ENCODE peak calls at places on chromosomes 16 and 17, in nine cellular contexts. One of them, this sample, is unnamed.

GRCh38 chr17:61015966-61016365 is 338.3 kb downstream of the BCAS3 start:
- DNase-seq in effector memory CD4-positive, alpha-beta T cell: no peak
- DNase-seq in tibial nerve: no peak
- DNase-seq in endodermal cell: no peak
- DNase-seq in fibroblast of lung: peak; percentile 57
- DNase-seq in mammary epithelial cell: no peak
- DNase-seq in breast epithelium: no peak
- DNase-seq in CD8-positive, alpha-beta memory T cell: no peak
- DNase-seq in upper lobe of left lung: no peak
- DNase-seq in this sample: no peak

GRCh38 chr16:31215287-31216115 is 1.4 kb downstream of the PYDC1 start:
- DNase-seq in effector memory CD4-positive, alpha-beta T cell: no peak
- DNase-seq in tibial nerve: no peak
- DNase-seq in endodermal cell: peak; percentile 95
- DNase-seq in fibroblast of lung: peak; percentile 40
- DNase-seq in mammary epithelial cell: peak; percentile 53
- DNase-seq in breast epithelium: no peak
- DNase-seq in CD8-positive, alpha-beta memory T cell: no peak
- DNase-seq in upper lobe of left lung: peak; percentile 68
- DNase-seq in this sample: peak; percentile 86

GRCh38 chr16:46620265-46621005 is 744 bp downstream of the SHCBP1 start:
- DNase-seq in effector memory CD4-positive, alpha-beta T cell: no peak
- DNase-seq in tibial nerve: no peak
- DNase-seq in endodermal cell: no peak
- DNase-seq in fibroblast of lung: no peak
- DNase-seq in mammary epithelial cell: peak; percentile 17
- DNase-seq in breast epithelium: no peak
- DNase-seq in CD8-positive, alpha-beta memory T cell: no peak
- DNase-seq in upper lobe of left lung: no peak
- DNase-seq in this sample: no peak

GRCh38 chr16:27189335-27189972 is 13.9 kb upstream of the KDM8 start:
- DNase-seq in effector memory CD4-positive, alpha-beta T cell: no peak
- DNase-seq in tibial nerve: no peak
- DNase-seq in endodermal cell: peak; percentile 88
- DNase-seq in fibroblast of lung: no peak
- DNase-seq in mammary epithelial cell: no peak
- DNase-seq in breast epithelium: no peak
- DNase-seq in CD8-positive, alpha-beta memory T cell: no peak
- DNase-seq in upper lobe of left lung: no peak
- DNase-seq in this sample: no peak

GRCh38 chr16:54926166-54926838 is 4.4 kb upstream of the IRX5 start:
- DNase-seq in effector memory CD4-positive, alpha-beta T cell: no peak
- DNase-seq in tibial nerve: no peak
- DNase-seq in endodermal cell: no peak
- DNase-seq in fibroblast of lung: no peak
- DNase-seq in mammary epithelial cell: peak; percentile 79
- DNase-seq in breast epithelium: no peak
- DNase-seq in CD8-positive, alpha-beta memory T cell: no peak
- DNase-seq in upper lobe of left lung: no peak
- DNase-seq in this sample: no peak

GRCh38 chr17:10001296-10001904 is 96.3 kb upstream of the RCVRN start:
- DNase-seq in effector memory CD4-positive, alpha-beta T cell: no peak
- DNase-seq in tibial nerve: no peak
- DNase-seq in endodermal cell: peak; percentile 44
- DNase-seq in fibroblast of lung: no peak
- DNase-seq in mammary epithelial cell: no peak
- DNase-seq in breast epithelium: no peak
- DNase-seq in CD8-positive, alpha-beta memory T cell: no peak
- DNase-seq in upper lobe of left lung: no peak
- DNase-seq in this sample: no peak

GRCh38 chr16:67237396-67238277 is 9.6 kb downstream of the FHOD1 start:
- DNase-seq in effector memory CD4-positive, alpha-beta T cell: no peak
- DNase-seq in tibial nerve: no peak
- DNase-seq in endodermal cell: no peak
- DNase-seq in fibroblast of lung: no peak
- DNase-seq in mammary epithelial cell: no peak
- DNase-seq in breast epithelium: no peak
- DNase-seq in CD8-positive, alpha-beta memory T cell: no peak
- DNase-seq in upper lobe of left lung: no peak
- DNase-seq in this sample: no peak

GRCh38 chr16:17773698-17774101 is 302.9 kb upstream of the XYLT1 start:
- DNase-seq in effector memory CD4-positive, alpha-beta T cell: no peak
- DNase-seq in tibial nerve: peak; percentile 12
- DNase-seq in endodermal cell: no peak
- DNase-seq in fibroblast of lung: peak; percentile 28
- DNase-seq in mammary epithelial cell: no peak
- DNase-seq in breast epithelium: no peak
- DNase-seq in CD8-positive, alpha-beta memory T cell: no peak
- DNase-seq in upper lobe of left lung: no peak
- DNase-seq in this sample: no peak

GRCh38 chr17:59311051-59311468 is 20.4 kb upstream of the YPEL2 start:
- DNase-seq in effector memory CD4-positive, alpha-beta T cell: no peak
- DNase-seq in tibial nerve: peak; percentile 61
- DNase-seq in endodermal cell: peak; percentile 83
- DNase-seq in fibroblast of lung: peak; percentile 69
- DNase-seq in mammary epithelial cell: peak; percentile 37
- DNase-seq in breast epithelium: no peak
- DNase-seq in CD8-positive, alpha-beta memory T cell: no peak
- DNase-seq in upper lobe of left lung: peak; percentile 32
- DNase-seq in this sample: peak; percentile 33

GRCh38 chr16:4327782-4328579 is 12.1 kb downstream of the GLIS2 start:
- DNase-seq in effector memory CD4-positive, alpha-beta T cell: peak; percentile 12
- DNase-seq in tibial nerve: peak; percentile 62
- DNase-seq in endodermal cell: peak; percentile 95
- DNase-seq in fibroblast of lung: peak; percentile 80
- DNase-seq in mammary epithelial cell: peak; percentile 40
- DNase-seq in breast epithelium: peak; percentile 84
- DNase-seq in CD8-positive, alpha-beta memory T cell: no peak
- DNase-seq in upper lobe of left lung: peak; percentile 88
- DNase-seq in this sample: no peak

GRCh38 chr17:77708049-77708448 is 250.5 kb upstream of the TNRC6C start:
- DNase-seq in effector memory CD4-positive, alpha-beta T cell: no peak
- DNase-seq in tibial nerve: no peak
- DNase-seq in endodermal cell: peak; percentile 16
- DNase-seq in fibroblast of lung: no peak
- DNase-seq in mammary epithelial cell: no peak
- DNase-seq in breast epithelium: no peak
- DNase-seq in CD8-positive, alpha-beta memory T cell: no peak
- DNase-seq in upper lobe of left lung: no peak
- DNase-seq in this sample: no peak

GRCh38 chr17:45170976-45171337 is 9.3 kb downstream of the HEXIM2 start:
- DNase-seq in effector memory CD4-positive, alpha-beta T cell: no peak
- DNase-seq in tibial nerve: peak; percentile 68
- DNase-seq in endodermal cell: peak; percentile 63
- DNase-seq in fibroblast of lung: peak; percentile 86
- DNase-seq in mammary epithelial cell: peak; percentile 99
- DNase-seq in breast epithelium: peak; percentile 82
- DNase-seq in CD8-positive, alpha-beta memory T cell: no peak
- DNase-seq in upper lobe of left lung: peak; percentile 55
- DNase-seq in this sample: no peak

GRCh38 chr16:2520784-2521577 is 810 bp downstream of the AMDHD2 start:
- DNase-seq in effector memory CD4-positive, alpha-beta T cell: peak; percentile 72
- DNase-seq in tibial nerve: no peak
- DNase-seq in endodermal cell: peak; percentile 70
- DNase-seq in fibroblast of lung: no peak
- DNase-seq in mammary epithelial cell: no peak
- DNase-seq in breast epithelium: no peak
- DNase-seq in CD8-positive, alpha-beta memory T cell: peak; percentile 74
- DNase-seq in upper lobe of left lung: peak; percentile 61
- DNase-seq in this sample: no peak

GRCh38 chr17:320139-320538 is 32.5 kb downstream of the RPH3AL start:
- DNase-seq in effector memory CD4-positive, alpha-beta T cell: no peak
- DNase-seq in tibial nerve: no peak
- DNase-seq in endodermal cell: no peak
- DNase-seq in fibroblast of lung: peak; percentile 4
- DNase-seq in mammary epithelial cell: no peak
- DNase-seq in breast epithelium: no peak
- DNase-seq in CD8-positive, alpha-beta memory T cell: no peak
- DNase-seq in upper lobe of left lung: no peak
- DNase-seq in this sample: no peak

GRCh38 chr16:26668026-26668425 is 398.7 kb upstream of the C16orf82 start:
- DNase-seq in effector memory CD4-positive, alpha-beta T cell: no peak
- DNase-seq in tibial nerve: no peak
- DNase-seq in endodermal cell: no peak
- DNase-seq in fibroblast of lung: no peak
- DNase-seq in mammary epithelial cell: no peak
- DNase-seq in breast epithelium: no peak
- DNase-seq in CD8-positive, alpha-beta memory T cell: no peak
- DNase-seq in upper lobe of left lung: no peak
- DNase-seq in this sample: no peak

GRCh38 chr16:46975908-46976470 is 2.5 kb upstream of the DNAJA2 start:
- DNase-seq in effector memory CD4-positive, alpha-beta T cell: no peak
- DNase-seq in tibial nerve: no peak
- DNase-seq in endodermal cell: no peak
- DNase-seq in fibroblast of lung: no peak
- DNase-seq in mammary epithelial cell: no peak
- DNase-seq in breast epithelium: no peak
- DNase-seq in CD8-positive, alpha-beta memory T cell: no peak
- DNase-seq in upper lobe of left lung: no peak
- DNase-seq in this sample: no peak

GRCh38 chr16:49660647-49661046 is 195.3 kb downstream of the ZNF423 start:
- DNase-seq in effector memory CD4-positive, alpha-beta T cell: no peak
- DNase-seq in tibial nerve: no peak
- DNase-seq in endodermal cell: no peak
- DNase-seq in fibroblast of lung: no peak
- DNase-seq in mammary epithelial cell: no peak
- DNase-seq in breast epithelium: no peak
- DNase-seq in CD8-positive, alpha-beta memory T cell: no peak
- DNase-seq in upper lobe of left lung: no peak
- DNase-seq in this sample: no peak

GRCh38 chr16:84851192-84852127 is 31.7 kb downstream of the CRISPLD2 start:
- DNase-seq in effector memory CD4-positive, alpha-beta T cell: no peak
- DNase-seq in tibial nerve: no peak
- DNase-seq in endodermal cell: no peak
- DNase-seq in fibroblast of lung: peak; percentile 96
- DNase-seq in mammary epithelial cell: peak; percentile 93
- DNase-seq in breast epithelium: peak; percentile 87
- DNase-seq in CD8-positive, alpha-beta memory T cell: no peak
- DNase-seq in upper lobe of left lung: peak; percentile 50
- DNase-seq in this sample: no peak

GRCh38 chr16:67055712-67056487 is 27.0 kb downstream of the CBFB start:
- DNase-seq in effector memory CD4-positive, alpha-beta T cell: no peak
- DNase-seq in tibial nerve: no peak
- DNase-seq in endodermal cell: no peak
- DNase-seq in fibroblast of lung: peak; percentile 89
- DNase-seq in mammary epithelial cell: peak; percentile 97
- DNase-seq in breast epithelium: no peak
- DNase-seq in CD8-positive, alpha-beta memory T cell: no peak
- DNase-seq in upper lobe of left lung: no peak
- DNase-seq in this sample: no peak

GRCh38 chr17:67765623-67766022 is 47.9 kb downstream of the NOL11 start:
- DNase-seq in effector memory CD4-positive, alpha-beta T cell: no peak
- DNase-seq in tibial nerve: no peak
- DNase-seq in endodermal cell: no peak
- DNase-seq in fibroblast of lung: no peak
- DNase-seq in mammary epithelial cell: no peak
- DNase-seq in breast epithelium: no peak
- DNase-seq in CD8-positive, alpha-beta memory T cell: no peak
- DNase-seq in upper lobe of left lung: no peak
- DNase-seq in this sample: no peak

GRCh38 chr17:77363821-77364361 is 223.1 kb downstream of the SEC14L1 start:
- DNase-seq in effector memory CD4-positive, alpha-beta T cell: no peak
- DNase-seq in tibial nerve: no peak
- DNase-seq in endodermal cell: peak; percentile 77
- DNase-seq in fibroblast of lung: peak; percentile 41
- DNase-seq in mammary epithelial cell: no peak
- DNase-seq in breast epithelium: no peak
- DNase-seq in CD8-positive, alpha-beta memory T cell: no peak
- DNase-seq in upper lobe of left lung: no peak
- DNase-seq in this sample: no peak

GRCh38 chr16:1109648-1110047 is 13.6 kb upstream of the C1QTNF8 start:
- DNase-seq in effector memory CD4-positive, alpha-beta T cell: no peak
- DNase-seq in tibial nerve: no peak
- DNase-seq in endodermal cell: no peak
- DNase-seq in fibroblast of lung: no peak
- DNase-seq in mammary epithelial cell: no peak
- DNase-seq in breast epithelium: no peak
- DNase-seq in CD8-positive, alpha-beta memory T cell: no peak
- DNase-seq in upper lobe of left lung: no peak
- DNase-seq in this sample: no peak

GRCh38 chr17:28547096-28547622 is 5.3 kb downstream of the UNC119 start:
- DNase-seq in effector memory CD4-positive, alpha-beta T cell: no peak
- DNase-seq in tibial nerve: no peak
- DNase-seq in endodermal cell: no peak
- DNase-seq in fibroblast of lung: no peak
- DNase-seq in mammary epithelial cell: no peak
- DNase-seq in breast epithelium: no peak
- DNase-seq in CD8-positive, alpha-beta memory T cell: no peak
- DNase-seq in upper lobe of left lung: no peak
- DNase-seq in this sample: no peak
- H3K4me3 ChIP-seq in effector memory CD4-positive, alpha-beta T cell: no peak overlapping the region
- H3K4me3 ChIP-seq in tibial nerve: no peak overlapping the region
- H3K4me3 ChIP-seq in endodermal cell: no peak overlapping the region
- H3K4me3 ChIP-seq in fibroblast of lung: no peak overlapping the region
- H3K4me3 ChIP-seq in mammary epithelial cell: no peak overlapping the region
- H3K4me3 ChIP-seq in breast epithelium: no peak overlapping the region
- H3K4me3 ChIP-seq in CD8-positive, alpha-beta memory T cell: no peak overlapping the region
- H3K4me3 ChIP-seq in upper lobe of left lung: no peak overlapping the region
- H3K4me3 ChIP-seq in this sample: no peak overlapping the region

GRCh38 chr17:40705567-40705966 is 2.0 kb upstream of the KRT24 start:
- DNase-seq in effector memory CD4-positive, alpha-beta T cell: no peak
- DNase-seq in tibial nerve: no peak
- DNase-seq in endodermal cell: no peak
- DNase-seq in fibroblast of lung: no peak
- DNase-seq in mammary epithelial cell: peak; percentile 24
- DNase-seq in breast epithelium: no peak
- DNase-seq in CD8-positive, alpha-beta memory T cell: no peak
- DNase-seq in upper lobe of left lung: no peak
- DNase-seq in this sample: no peak
- H3K4me1 ChIP-seq in effector memory CD4-positive, alpha-beta T cell: no peaks in the 10 kb centered on the region
- H3K4me1 ChIP-seq in tibial nerve: peaks cover 15% of the 10 kb centered on the region
- H3K4me1 ChIP-seq in endodermal cell: no peaks in the 10 kb centered on the region
- H3K4me1 ChIP-seq in fibroblast of lung: no peaks in the 10 kb centered on the region
- H3K4me1 ChIP-seq in mammary epithelial cell: no peaks in the 10 kb centered on the region
- H3K4me1 ChIP-seq in breast epithelium: no peaks in the 10 kb centered on the region
- H3K4me1 ChIP-seq in CD8-positive, alpha-beta memory T cell: no peaks in the 10 kb centered on the region
- H3K4me1 ChIP-seq in upper lobe of left lung: peaks cover 6% of the 10 kb centered on the region
- H3K4me1 ChIP-seq in this sample: no peaks in the 10 kb centered on the region

GRCh38 chr17:62804025-62804424 is 4.1 kb downstream of the MARCHF10 start:
- DNase-seq in effector memory CD4-positive, alpha-beta T cell: no peak
- DNase-seq in tibial nerve: no peak
- DNase-seq in endodermal cell: peak; percentile 39
- DNase-seq in fibroblast of lung: no peak
- DNase-seq in mammary epithelial cell: no peak
- DNase-seq in breast epithelium: no peak
- DNase-seq in CD8-positive, alpha-beta memory T cell: no peak
- DNase-seq in upper lobe of left lung: no peak
- DNase-seq in this sample: no peak
- H3K27ac ChIP-seq in effector memory CD4-positive, alpha-beta T cell: no peak overlapping the region
- H3K27ac ChIP-seq in tibial nerve: no peak overlapping the region
- H3K27ac ChIP-seq in endodermal cell: no peak overlapping the region
- H3K27ac ChIP-seq in fibroblast of lung: no peak overlapping the region
- H3K27ac ChIP-seq in mammary epithelial cell: no peak overlapping the region
- H3K27ac ChIP-seq in breast epithelium: no peak overlapping the region
- H3K27ac ChIP-seq in CD8-positive, alpha-beta memory T cell: no peak overlapping the region
- H3K27ac ChIP-seq in upper lobe of left lung: no peak overlapping the region
- H3K27ac ChIP-seq in this sample: no peak overlapping the region

DNA sequence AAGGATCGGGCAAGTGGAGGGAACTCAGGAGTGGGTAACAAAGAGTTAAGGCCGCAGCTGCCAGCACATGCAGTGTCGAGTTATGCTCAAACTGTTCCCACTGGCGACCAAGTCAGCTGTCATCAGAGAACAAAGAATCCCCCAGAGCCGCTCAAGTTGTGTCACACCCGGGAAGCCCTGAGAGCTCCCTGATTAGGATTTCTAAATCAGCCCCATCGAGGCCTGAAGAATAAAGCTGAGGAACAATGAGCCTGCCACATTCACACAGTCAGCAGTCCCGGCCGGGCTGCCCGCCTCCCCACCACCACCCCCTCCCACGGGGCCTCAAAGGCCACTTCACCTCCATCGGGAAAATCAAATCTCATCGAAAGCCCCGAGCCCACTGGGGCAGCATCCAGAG is 84.5 kb downstream of the SOX9 start:
- DNase-seq in effector memory CD4-positive, alpha-beta T cell: no peak
- DNase-seq in tibial nerve: no peak
- DNase-seq in endodermal cell: peak; percentile 76
- DNase-seq in fibroblast of lung: no peak
- DNase-seq in mammary epithelial cell: no peak
- DNase-seq in breast epithelium: no peak
- DNase-seq in CD8-positive, alpha-beta memory T cell: no peak
- DNase-seq in upper lobe of left lung: no peak
- DNase-seq in this sample: no peak
- H3K4me3 ChIP-seq in effector memory CD4-positive, alpha-beta T cell: no peak overlapping the region
- H3K4me3 ChIP-seq in tibial nerve: no peak overlapping the region
- H3K4me3 ChIP-seq in endodermal cell: no peak overlapping the region
- H3K4me3 ChIP-seq in fibroblast of lung: no peak overlapping the region
- H3K4me3 ChIP-seq in mammary epithelial cell: no peak overlapping the region
- H3K4me3 ChIP-seq in breast epithelium: no peak overlapping the region
- H3K4me3 ChIP-seq in CD8-positive, alpha-beta memory T cell: no peak overlapping the region
- H3K4me3 ChIP-seq in upper lobe of left lung: no peak overlapping the region
- H3K4me3 ChIP-seq in this sample: no peak overlapping the region

This sample was measured in iPS DF 6.9.